ENCODE peak calls at places on chromosomes 4 and X, in nine cellular contexts. I, J, U, F, V, R, C, E and Y are unnamed samples.
A peak's percentile ranks its signal among the peaks of the same experiment; 100 is the strongest.

GRCh38 chr4:129972257-129972656 is 876.3 kb downstream of the C4orf33 start:
- DNase-seq in E (peak; percentile 68), I (no peak), U (no peak), F (no peak), R (no peak), J (no peak), V (peak; percentile 3), C (no peak), Y (no peak)

GRCh38 chr4:114052227-114052626 is 72.8 kb upstream of the ARSJ start:
- DNase-seq in I (no peak), E (no peak), F (no peak), C (no peak), R (no peak), J (no peak), U (no peak), V (no peak), Y (no peak)

GRCh38 chr4:8442596-8443358 is 2.2 kb downstream of the TRMT44 start:
- DNase-seq in E (peak; percentile 70), I (no peak), F (no peak), J (no peak), V (no peak), U (no peak), C (no peak), R (no peak), Y (no peak)

GRCh38 chrX:153755136-153755535 is 8.9 kb upstream of the PLXNB3 start:
- DNase-seq in E (no peak), U (no peak), R (no peak), F (no peak), V (no peak), I (no peak), J (no peak), C (no peak), Y (no peak)

GRCh38 chr4:120720354-120720753 is 202.2 kb downstream of the PRDM5 start:
- DNase-seq in U (no peak), V (no peak), R (no peak), E (no peak), F (no peak), J (no peak), C (no peak), I (no peak), Y (no peak)

GRCh38 chrX:153935326-153935851 is 552 bp upstream of the NAA10 start:
- DNase-seq in I (no peak), F (no peak), V (no peak), R (no peak), J (no peak), E (peak; percentile 42), C (no peak), U (no peak), Y (no peak)

GRCh38 chrX:71195959-71196727 is 26.9 kb upstream of the GJB1 start:
- DNase-seq in J (no peak), E (peak; percentile 65), C (no peak), F (no peak), U (no peak), R (no peak), I (no peak), V (no peak), Y (no peak)

GRCh38 chr4:27011401-27011800 is 150.8 kb downstream of the STIM2 start:
- DNase-seq in U (peak; percentile 71), E (no peak), R (no peak), J (no peak), I (no peak), F (no peak), C (no peak), V (no peak), Y (no peak)

GRCh38 chrX:2784026-2784425 is 32.2 kb downstream of the XG start:
- DNase-seq in F (no peak), C (no peak), E (no peak), I (no peak), R (no peak), U (no peak), J (no peak), V (no peak), Y (no peak)

GRCh38 chr4:91114386-91114785 is 987.2 kb downstream of the CCSER1 start:
- DNase-seq in J (no peak), C (no peak), U (no peak), I (no peak), R (no peak), E (peak; percentile 1), F (no peak), V (no peak), Y (no peak)

GRCh38 chrX:129957241-129958099 is 25.0 kb upstream of the BCORL1 start:
- DNase-seq in R (no peak), U (peak; percentile 11), J (peak; percentile 86), E (peak; percentile 90), I (no peak), C (peak; percentile 62), F (no peak), V (peak; percentile 15), Y (no peak)

GRCh38 chr4:145740796-145741195 is 60.9 kb downstream of the C4orf51 start:
- DNase-seq in I (no peak), F (no peak), R (no peak), C (no peak), E (no peak), V (no peak), U (no peak), J (no peak), Y (no peak)

GRCh38 chr4:173537628-173538147 is 7.7 kb upstream of the HAND2 start:
- DNase-seq in J (no peak), U (no peak), R (no peak), F (no peak), V (no peak), E (peak; percentile 50), I (no peak), C (no peak), Y (no peak)
- H3K27me3 ChIP-seq in J (peaks cover 4% of the 10 kb centered on the region), U (peaks cover 96% of the 10 kb centered on the region), R (peaks cover 23% of the 10 kb centered on the region), F (peaks cover 77% of the 10 kb centered on the region), V (peaks cover 52% of the 10 kb centered on the region), E (peaks cover 58% of the 10 kb centered on the region), I (peaks cover 69% of the 10 kb centered on the region), C (no peaks in the 10 kb centered on the region), Y (peaks cover 90% of the 10 kb centered on the region)

GRCh38 chr4:177008071-177008835 is 215.5 kb upstream of the VEGFC start:
- DNase-seq in I (no peak), C (no peak), U (peak; percentile 72), E (no peak), J (no peak), F (no peak), R (no peak), V (no peak), Y (peak; percentile 57)

GRCh38 chr4:177010421-177010820 is 217.7 kb upstream of the VEGFC start:
- DNase-seq in C (no peak), I (no peak), F (no peak), V (no peak), R (no peak), U (no peak), E (no peak), J (no peak), Y (no peak)

GRCh38 chr4:177008836-177009501 is 216.2 kb upstream of the VEGFC start:
- DNase-seq in C (no peak), V (no peak), I (no peak), F (no peak), J (no peak), E (no peak), R (no peak), U (no peak), Y (peak; percentile 28)

GRCh38 chr4:177016541-177017141 is 223.9 kb upstream of the VEGFC start:
- DNase-seq in V (no peak), R (no peak), U (peak; percentile 14), C (no peak), F (no peak), I (no peak), J (no peak), E (no peak), Y (no peak)

DNA sequence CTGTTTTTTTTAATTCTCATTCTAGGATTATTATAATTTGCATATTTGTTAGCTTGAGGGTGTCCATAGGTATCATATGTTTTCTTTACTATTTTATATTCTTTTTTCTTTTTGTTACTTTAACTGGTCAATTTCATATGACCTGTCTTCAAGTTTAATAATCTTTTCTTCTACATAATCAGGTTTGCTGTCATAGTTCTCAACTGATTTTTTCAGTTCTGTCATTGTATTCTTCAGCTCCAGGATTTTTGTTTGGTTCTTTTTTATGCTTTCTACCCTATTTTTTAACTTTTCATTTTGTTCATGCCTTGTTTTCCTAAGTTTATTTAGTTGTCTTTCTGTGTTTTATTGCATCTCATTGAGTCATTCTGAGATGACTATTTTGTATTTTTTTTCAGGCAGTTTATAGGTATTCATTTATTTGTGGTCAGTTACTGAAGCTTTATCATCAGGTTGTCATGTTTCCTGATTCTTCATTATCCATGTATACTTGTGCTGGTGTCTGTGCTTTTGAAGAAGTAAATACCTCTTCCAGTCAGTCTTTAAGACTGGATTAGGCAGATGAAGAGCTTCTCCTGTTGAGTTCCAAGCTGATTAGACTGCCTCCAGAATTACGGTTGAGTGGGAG is 220.3 kb upstream of the VEGFC start:
- DNase-seq in E (no peak), F (no peak), I (no peak), C (no peak), J (no peak), U (peak; percentile 23), V (no peak), R (no peak), Y (no peak)
- H3K4me3 ChIP-seq in E (no peak overlapping the region), F (no peak overlapping the region), I (no peak overlapping the region), C (no peak overlapping the region), J (no peak overlapping the region), U (no peak overlapping the region), V (no peak overlapping the region), R (no peak overlapping the region), Y (no peak overlapping the region)

DNA sequence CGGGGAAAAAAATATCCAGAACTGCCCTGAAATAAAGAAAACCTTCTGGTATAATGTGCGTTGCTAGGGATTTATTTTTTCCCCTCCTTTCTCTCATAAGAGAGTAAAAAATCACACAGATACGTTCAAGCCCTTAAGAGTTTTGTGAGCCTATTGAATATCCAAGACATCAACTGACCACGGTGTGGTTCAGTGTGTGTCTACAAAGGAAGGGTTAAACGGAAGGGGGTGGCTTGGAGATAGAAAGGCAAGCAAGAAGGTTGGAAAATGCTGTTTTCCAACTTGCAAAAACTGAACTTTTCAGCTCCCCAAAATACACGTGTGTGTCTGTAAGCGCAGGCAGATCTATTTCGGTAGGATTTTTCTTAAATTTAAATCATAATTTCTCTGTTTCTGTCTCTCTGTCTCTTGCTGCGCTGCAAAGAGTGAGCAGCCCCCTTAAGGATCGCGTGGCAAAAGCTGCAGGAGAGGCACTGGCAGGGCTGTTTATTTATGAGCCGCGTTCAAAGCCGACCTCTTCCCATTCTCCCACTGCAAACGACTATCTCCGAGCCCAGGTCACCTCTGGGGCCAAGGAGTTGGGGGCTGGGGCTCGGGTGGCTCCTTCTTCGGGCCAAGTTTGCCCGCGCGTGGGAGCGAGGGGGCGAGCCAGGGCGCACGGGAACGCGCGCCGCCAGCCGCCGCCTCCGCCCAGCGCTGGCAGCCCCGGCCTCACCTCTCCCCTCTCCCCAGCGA is 477 bp upstream of the SLIT2 start:
- DNase-seq in E (no peak), R (no peak), F (no peak), J (no peak), C (no peak), U (peak; percentile 13), I (no peak), V (no peak), Y (no peak)
- H3K27ac ChIP-seq in E (no peak overlapping the region), R (no peak overlapping the region), F (peak overlapping the region; percentile 54), J (no peak overlapping the region), C (no peak overlapping the region), U (peak overlapping the region; percentile 28), I (no peak overlapping the region), V (no peak overlapping the region), Y (peak overlapping the region; percentile 13)

GRCh38 chr4:4575284-4576211 is 33.7 kb upstream of the STX18 start:
- DNase-seq in J (peak; percentile 81), R (no peak), U (peak; percentile 50), F (no peak), I (no peak), V (peak; percentile 33), C (peak; percentile 38), E (peak; percentile 94), Y (peak; percentile 6)
- H3K27me3 ChIP-seq in J (no peaks in the 10 kb centered on the region), R (no peaks in the 10 kb centered on the region), U (no peaks in the 10 kb centered on the region), F (no peaks in the 10 kb centered on the region), I (no peaks in the 10 kb centered on the region), V (no peaks in the 10 kb centered on the region), C (no peaks in the 10 kb centered on the region), E (no peaks in the 10 kb centered on the region), Y (no peaks in the 10 kb centered on the region)